ENCODE peak calls at places on chromosomes 3 and 15, in eight cellular contexts. Y, V, B, Z, X, Q, N and T are unnamed samples.

GRCh38 chr3:10228248-10228950 is 19.9 kb upstream of the TATDN2 start:
- DNase-seq in Y (no peak), V (no peak), B (no peak), Z (no peak), X (no peak), Q (no peak), N (peak), T (peak)

GRCh38 chr15:99522288-99522687 is 43.5 kb upstream of the MEF2A start:
- DNase-seq in Y (no peak), V (no peak), B (no peak), Z (no peak), X (no peak), Q (peak), N (no peak), T (no peak)

GRCh38 chr3:55615694-55616310 is 128.7 kb upstream of the WNT5A start:
- DNase-seq in Y (no peak), V (no peak), B (no peak), Z (no peak), X (no peak), Q (no peak), N (no peak), T (no peak)

GRCh38 chr3:18809640-18810305 is 338.5 kb upstream of the KCNH8 start:
- DNase-seq in Y (no peak), V (no peak), B (no peak), Z (no peak), X (no peak), Q (no peak), N (no peak), T (no peak)

GRCh38 chr3:193688845-193689714 is 96.1 kb downstream of the OPA1 start:
- DNase-seq in Y (no peak), V (no peak), B (no peak), Z (no peak), X (no peak), Q (no peak), N (no peak), T (no peak)

GRCh38 chr3:124592658-124593441 is 137.4 kb upstream of the UMPS start:
- DNase-seq in Y (no peak), V (peak), B (no peak), Z (no peak), X (no peak), Q (no peak), N (no peak), T (no peak)

GRCh38 chr3:119323401-119324107 is 29.4 kb downstream of the ARHGAP31 start:
- DNase-seq in Y (peak), V (no peak), B (no peak), Z (no peak), X (no peak), Q (no peak), N (no peak), T (peak)

GRCh38 chr3:73787620-73788019 is 162.9 kb upstream of the PDZRN3 start:
- DNase-seq in Y (no peak), V (no peak), B (no peak), Z (no peak), X (no peak), Q (no peak), N (no peak), T (no peak)

GRCh38 chr15:75202251-75203016 is 752 bp downstream of the C15orf39 start:
- DNase-seq in Y (peak), V (peak), B (peak), Z (peak), X (peak), Q (peak), N (peak), T (peak)

GRCh38 chr3:36244728-36245127 is 135.6 kb upstream of the STAC start:
- DNase-seq in Y (no peak), V (no peak), B (no peak), Z (peak), X (no peak), Q (no peak), N (no peak), T (no peak)

GRCh38 chr3:112860898-112861297 is 14.2 kb upstream of the CD200R1L start:
- DNase-seq in Y (no peak), V (no peak), B (no peak), Z (no peak), X (no peak), Q (no peak), N (no peak), T (no peak)

GRCh38 chr3:177751770-177752169 is 554.5 kb upstream of the TBL1XR1 start:
- DNase-seq in Y (no peak), V (no peak), B (no peak), Z (no peak), X (no peak), Q (peak), N (no peak), T (no peak)

GRCh38 chr15:48358681-48359152 is 27.5 kb downstream of the DUT start:
- DNase-seq in Y (no peak), V (no peak), B (no peak), Z (peak), X (no peak), Q (peak), N (no peak), T (no peak)

GRCh38 chr3:27079427-27080105 is 289.6 kb downstream of the NEK10 start:
- DNase-seq in Y (no peak), V (no peak), B (peak), Z (no peak), X (no peak), Q (no peak), N (no peak), T (no peak)

GRCh38 chr3:111594205-111594604 is 941 bp downstream of the ZBED2 start:
- DNase-seq in Y (no peak), V (no peak), B (no peak), Z (peak), X (no peak), Q (no peak), N (no peak), T (no peak)

GRCh38 chr3:177724020-177724638 is 526.8 kb upstream of the TBL1XR1 start:
- DNase-seq in Y (no peak), V (peak), B (peak), Z (no peak), X (peak), Q (no peak), N (no peak), T (no peak)

GRCh38 chr15:73120269-73120668 is 68.0 kb downstream of the NEO1 start:
- DNase-seq in Y (no peak), V (no peak), B (no peak), Z (no peak), X (no peak), Q (no peak), N (no peak), T (no peak)

GRCh38 chr3:81005992-81006391 is 755.5 kb downstream of the GBE1 start:
- DNase-seq in Y (no peak), V (no peak), B (no peak), Z (no peak), X (no peak), Q (peak), N (no peak), T (no peak)

GRCh38 chr15:29687204-29687768 is 135.0 kb downstream of the TJP1 start:
- DNase-seq in Y (no peak), V (no peak), B (no peak), Z (no peak), X (no peak), Q (no peak), N (no peak), T (no peak)

GRCh38 chr15:76330281-76330680 is 6.3 kb upstream of the ISL2 start:
- DNase-seq in Y (no peak), V (no peak), B (peak), Z (peak), X (peak), Q (peak), N (no peak), T (no peak)

GRCh38 chr15:98799461-98799971 is 151.2 kb downstream of the IGF1R start:
- DNase-seq in Y (no peak), V (no peak), B (no peak), Z (peak), X (no peak), Q (no peak), N (no peak), T (no peak)

GRCh38 chr3:175495331-175495730 is 636.2 kb downstream of the NAALADL2 start:
- DNase-seq in Y (no peak), V (no peak), B (no peak), Z (no peak), X (no peak), Q (no peak), N (no peak), T (no peak)

GRCh38 chr3:194633349-194634004 is at the start of gene TMEM44:
- DNase-seq in Y (peak), V (peak), B (peak), Z (peak), X (peak), Q (peak), N (peak), T (peak)

GRCh38 chr15:47427463-47427862 is 289.8 kb upstream of the SEMA6D start:
- DNase-seq in Y (no peak), V (no peak), B (no peak), Z (no peak), X (no peak), Q (no peak), N (no peak), T (no peak)

GRCh38 chr3:112498916-112499315 is 356 bp downstream of the BTLA start:
- DNase-seq in Y (no peak), V (no peak), B (no peak), Z (no peak), X (no peak), Q (peak), N (no peak), T (no peak)

GRCh38 chr3:27312044-27312668 is 57.0 kb downstream of the NEK10 start:
- DNase-seq in Y (no peak), V (no peak), B (no peak), Z (peak), X (no peak), Q (peak), N (no peak), T (no peak)

GRCh38 chr15:38895326-38896282 is 331.0 kb upstream of the RASGRP1 start:
- DNase-seq in Y (no peak), V (no peak), B (no peak), Z (peak), X (no peak), Q (no peak), N (no peak), T (no peak)

GRCh38 chr3:189146842-189147241 is 24.9 kb upstream of the TPRG1 start:
- DNase-seq in Y (no peak), V (no peak), B (no peak), Z (no peak), X (no peak), Q (no peak), N (no peak), T (no peak)

GRCh38 chr15:62612771-62613170 is 429.8 kb upstream of the TPM1 start:
- DNase-seq in Y (no peak), V (no peak), B (no peak), Z (no peak), X (no peak), Q (no peak), N (no peak), T (no peak)

GRCh38 chr3:157393076-157393475 is 43.6 kb upstream of the PTX3 start:
- DNase-seq in Y (no peak), V (no peak), B (no peak), Z (no peak), X (no peak), Q (no peak), N (no peak), T (no peak)

GRCh38 chr15:39462691-39463090 is 118.2 kb upstream of the THBS1 start:
- DNase-seq in Y (no peak), V (no peak), B (no peak), Z (peak), X (no peak), Q (no peak), N (no peak), T (no peak)

GRCh38 chr3:194121881-194122280 is 14.1 kb upstream of the HES1 start:
- DNase-seq in Y (no peak), V (no peak), B (no peak), Z (peak), X (no peak), Q (no peak), N (no peak), T (no peak)

GRCh38 chr3:43207628-43208085 is 78.7 kb upstream of the SNRK start:
- DNase-seq in Y (no peak), V (no peak), B (no peak), Z (no peak), X (no peak), Q (no peak), N (no peak), T (no peak)

GRCh38 chr3:120028271-120029047 is 65.8 kb downstream of the GSK3B start:
- DNase-seq in Y (no peak), V (no peak), B (no peak), Z (no peak), X (no peak), Q (no peak), N (no peak), T (no peak)

GRCh38 chr3:167116120-167116922 is 263.8 kb downstream of the ZBBX start:
- DNase-seq in Y (no peak), V (peak), B (no peak), Z (no peak), X (no peak), Q (no peak), N (no peak), T (no peak)

GRCh38 chr3:102733811-102734574 is 299.2 kb downstream of the ZPLD1 start:
- DNase-seq in Y (no peak), V (no peak), B (no peak), Z (peak), X (no peak), Q (no peak), N (no peak), T (no peak)

GRCh38 chr3:18425641-18426403 is 683 bp upstream of the SATB1 start:
- DNase-seq in Y (peak), V (peak), B (peak), Z (no peak), X (peak), Q (peak), N (peak), T (peak)